ENCODE peak calls at places on chromosome 9, in nine cellular contexts. F is mammary epithelial cell, L is A673, B is neural crest cell, N is heart right ventricle, W is epithelial cell of proximal tubule, T is colonic mucosa, P is AG10803, M is H1. A is an unnamed sample.

GRCh38 chr9:34501889-34502425 is 20.8 kb downstream of the ENHO start:
- DNase-seq in P (peak; percentile 84), L (peak; percentile 34), B (no peak), F (no peak), N (peak; percentile 64), W (no peak), T (no peak), M (no peak), A (no peak)

GRCh38 chr9:79254900-79255651 is 316.7 kb upstream of the TLE4 start:
- DNase-seq in T (no peak), P (no peak), F (no peak), B (no peak), W (no peak), N (no peak), M (no peak), L (peak; percentile 5), A (no peak)

GRCh38 chr9:27436234-27436633 is 87.9 kb upstream of the IFNK start:
- DNase-seq in W (no peak), P (peak; percentile 65), F (no peak), B (no peak), N (no peak), T (no peak), L (no peak), M (no peak), A (no peak)

GRCh38 chr9:75001719-75002421 is 26.2 kb downstream of the CARNMT1 start:
- DNase-seq in B (no peak), L (peak; percentile 85), N (peak; percentile 34), P (peak; percentile 87), T (peak; percentile 48), M (no peak), F (peak; percentile 58), W (peak; percentile 63), A (no peak)

GRCh38 chr9:96853711-96854072 is 622 bp downstream of the ZNF782 start:
- DNase-seq in M (no peak), L (peak; percentile 18), B (no peak), T (no peak), P (no peak), F (no peak), W (no peak), N (no peak), A (no peak)

GRCh38 chr9:85610074-85610855 is 131.5 kb downstream of the AGTPBP1 start:
- DNase-seq in T (peak; percentile 38), M (no peak), L (peak; percentile 75), P (peak; percentile 81), W (peak; percentile 36), F (peak; percentile 53), N (peak; percentile 57), B (peak; percentile 38), A (no peak)

GRCh38 chr9:9747787-9748186 is 865.0 kb downstream of the PTPRD start:
- DNase-seq in F (no peak), T (no peak), P (no peak), N (no peak), M (no peak), B (no peak), W (peak; percentile 83), L (no peak), A (no peak)

GRCh38 chr9:34233691-34234090 is 54.8 kb downstream of the UBAP1 start:
- DNase-seq in P (no peak), M (no peak), W (no peak), B (no peak), F (no peak), T (no peak), N (no peak), L (no peak), A (no peak)

GRCh38 chr9:691825-692363 is 149.6 kb upstream of the DMRT1 start:
- DNase-seq in T (no peak), W (no peak), F (no peak), B (no peak), L (no peak), N (no peak), P (no peak), M (no peak), A (no peak)

GRCh38 chr9:95726756-95727155 is 148.7 kb upstream of the ERCC6L2 start:
- DNase-seq in F (peak; percentile 14), L (peak; percentile 68), P (peak; percentile 59), W (no peak), T (no peak), M (no peak), B (no peak), N (no peak), A (no peak)

GRCh38 chr9:128921881-128922763 is 1.3 kb downstream of the PHYHD1 start:
- DNase-seq in W (no peak), P (peak; percentile 58), F (no peak), B (peak; percentile 54), M (peak; percentile 82), N (peak; percentile 64), L (peak; percentile 82), T (no peak), A (no peak)

GRCh38 chr9:113737414-113738271 is 138.5 kb upstream of the ZNF618 start:
- DNase-seq in M (peak; percentile 85), P (peak; percentile 47), F (peak; percentile 57), T (peak; percentile 56), N (peak; percentile 42), L (peak; percentile 72), W (no peak), B (peak; percentile 67), A (no peak)

GRCh38 chr9:76215066-76215465 is 179.2 kb downstream of the RFK start:
- DNase-seq in L (no peak), P (peak; percentile 72), T (no peak), M (no peak), N (no peak), B (no peak), F (peak; percentile 71), W (peak; percentile 3), A (no peak)

DNA sequence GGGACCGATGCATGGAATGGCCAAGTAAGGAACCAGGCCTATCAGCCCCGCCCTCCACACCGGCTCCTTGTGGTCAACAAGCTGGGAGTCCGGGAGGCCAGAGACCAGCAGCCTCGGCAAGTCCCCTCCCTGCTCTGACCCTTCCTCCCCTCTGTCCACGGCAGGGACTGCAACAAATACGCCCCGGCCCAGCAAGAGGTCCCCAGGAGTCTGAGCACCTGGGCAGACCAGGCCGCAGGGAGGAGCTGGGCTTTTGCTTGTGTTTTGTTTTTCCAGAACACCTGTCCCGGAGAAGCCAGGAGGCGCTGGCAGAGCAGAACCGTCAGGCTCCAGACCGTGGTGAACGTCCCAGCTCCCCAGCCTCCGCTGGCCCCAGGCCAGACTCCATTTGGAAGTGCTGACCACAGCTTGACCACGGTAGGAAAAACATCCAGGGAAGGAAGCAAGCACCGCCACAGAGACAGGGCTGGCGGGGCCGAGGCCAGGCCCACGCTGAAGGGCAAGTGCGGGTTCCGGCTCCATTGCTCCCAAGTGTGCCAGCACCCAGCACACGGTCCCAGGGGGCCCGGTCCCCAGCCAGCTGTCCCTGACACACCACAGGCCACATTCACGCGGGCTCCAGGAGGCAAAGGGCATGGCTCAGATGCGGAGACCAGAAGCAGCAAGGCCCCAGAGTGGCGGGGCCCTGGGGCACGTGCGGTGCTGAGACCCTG is 56.6 kb downstream of the VAV2 start:
- DNase-seq in L (no peak), N (peak; percentile 74), P (peak; percentile 20), B (no peak), T (peak; percentile 63), M (no peak), W (no peak), F (no peak), A (no peak)
- TF ChIP-seq CTCF in L (no peak), N (no peak), P (no peak), B (no peak), T (no peak), M (no peak), W (peak; percentile 38), F (no peak), A (no peak)

GRCh38 chr9:106835840-106836239 is 27.1 kb upstream of the ZNF462 start:
- DNase-seq in W (no peak), N (no peak), L (no peak), M (no peak), T (no peak), P (no peak), F (no peak), B (no peak), A (no peak)
- TF ChIP-seq CTCF in W (no peak), N (no peak), L (no peak), M (no peak), T (no peak), P (no peak), F (no peak), B (no peak), A (no peak)

GRCh38 chr9:133359420-133360175 is 3.2 kb downstream of the SURF2 start:
- DNase-seq in N (no peak), L (peak; percentile 43), P (no peak), T (no peak), W (no peak), M (peak; percentile 70), B (no peak), F (no peak), A (no peak)
- TF ChIP-seq CTCF in N (peak; percentile 14), L (peak; percentile 33), P (peak; percentile 44), T (no peak), W (peak; percentile 54), M (peak; percentile 72), B (peak; percentile 50), F (peak; percentile 10), A (no peak)

DNA sequence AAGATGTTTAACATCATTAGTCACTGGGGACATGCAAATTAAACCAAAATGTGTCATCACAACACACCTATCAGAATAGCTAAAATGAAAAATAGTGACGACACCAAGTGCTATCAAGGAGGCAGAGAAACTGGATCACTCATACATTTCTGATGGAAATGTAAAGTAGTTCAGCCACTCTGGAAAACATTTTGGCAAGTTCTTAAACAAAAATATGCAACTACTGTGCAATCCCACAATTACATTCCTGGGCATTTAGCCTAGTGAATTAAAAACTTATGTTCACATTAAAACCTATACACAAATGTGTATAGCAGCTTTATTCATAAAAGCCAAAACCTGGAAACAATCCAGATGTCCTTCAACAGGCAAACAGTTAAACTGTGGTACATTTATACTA is 53.1 kb downstream of the SVEP1 start:
- DNase-seq in N (no peak), F (peak; percentile 56), B (no peak), M (no peak), L (peak; percentile 38), P (peak; percentile 92), T (no peak), W (no peak), A (no peak)
- TF ChIP-seq CTCF in N (no peak), F (no peak), B (no peak), M (no peak), L (no peak), P (no peak), T (no peak), W (no peak), A (no peak)